ENCODE peak calls at places on chromosomes 11 and 22, in eight cellular contexts. One of them, this sample, is unnamed.

GRCh38 chr11:77410076-77410827 is 63.6 kb downstream of the PAK1 start:
- DNase-seq in HCEC 1CT: no peak
- DNase-seq in iris pigment epithelial cell: peak; percentile 7
- DNase-seq in T-cell: no peak
- DNase-seq in dorsolateral prefrontal cortex: no peak
- DNase-seq in CD4-positive, CD25-positive, alpha-beta regulatory T cell: no peak
- DNase-seq in Kasumi-1: peak; percentile 51
- DNase-seq in hippocampal formation: no peak
- DNase-seq in this sample: no peak

GRCh38 chr22:31737932-31738331 is 12.0 kb downstream of the PRR14L start:
- DNase-seq in T-cell: no peak
- DNase-seq in hippocampal formation: no peak
- DNase-seq in dorsolateral prefrontal cortex: no peak
- DNase-seq in iris pigment epithelial cell: no peak
- DNase-seq in Kasumi-1: no peak
- DNase-seq in CD4-positive, CD25-positive, alpha-beta regulatory T cell: peak; percentile 34
- DNase-seq in HCEC 1CT: no peak
- DNase-seq in this sample: no peak

GRCh38 chr11:75230621-75231020 is 10.0 kb upstream of the TPBGL start:
- DNase-seq in HCEC 1CT: no peak
- DNase-seq in T-cell: no peak
- DNase-seq in iris pigment epithelial cell: no peak
- DNase-seq in CD4-positive, CD25-positive, alpha-beta regulatory T cell: no peak
- DNase-seq in Kasumi-1: no peak
- DNase-seq in hippocampal formation: no peak
- DNase-seq in dorsolateral prefrontal cortex: no peak
- DNase-seq in this sample: no peak

GRCh38 chr11:117180661-117181585 is 2.4 kb downstream of the SIDT2 start:
- DNase-seq in hippocampal formation: peak; percentile 65
- DNase-seq in HCEC 1CT: peak; percentile 60
- DNase-seq in dorsolateral prefrontal cortex: peak; percentile 76
- DNase-seq in iris pigment epithelial cell: peak; percentile 77
- DNase-seq in CD4-positive, CD25-positive, alpha-beta regulatory T cell: peak; percentile 49
- DNase-seq in Kasumi-1: peak; percentile 87
- DNase-seq in T-cell: peak; percentile 56
- DNase-seq in this sample: peak; percentile 34

GRCh38 chr11:130103296-130103814 is 33.7 kb downstream of the APLP2 start:
- DNase-seq in HCEC 1CT: peak; percentile 100
- DNase-seq in Kasumi-1: no peak
- DNase-seq in hippocampal formation: no peak
- DNase-seq in iris pigment epithelial cell: peak; percentile 99
- DNase-seq in CD4-positive, CD25-positive, alpha-beta regulatory T cell: no peak
- DNase-seq in T-cell: no peak
- DNase-seq in dorsolateral prefrontal cortex: no peak
- DNase-seq in this sample: no peak

GRCh38 chr11:24848857-24849256 is 352.0 kb downstream of the LUZP2 start:
- DNase-seq in T-cell: no peak
- DNase-seq in Kasumi-1: no peak
- DNase-seq in dorsolateral prefrontal cortex: no peak
- DNase-seq in iris pigment epithelial cell: no peak
- DNase-seq in hippocampal formation: no peak
- DNase-seq in HCEC 1CT: no peak
- DNase-seq in CD4-positive, CD25-positive, alpha-beta regulatory T cell: no peak
- DNase-seq in this sample: no peak

GRCh38 chr11:123519055-123519796 is 89.2 kb downstream of the GRAMD1B start:
- DNase-seq in Kasumi-1: no peak
- DNase-seq in hippocampal formation: no peak
- DNase-seq in dorsolateral prefrontal cortex: no peak
- DNase-seq in HCEC 1CT: peak; percentile 19
- DNase-seq in CD4-positive, CD25-positive, alpha-beta regulatory T cell: no peak
- DNase-seq in T-cell: no peak
- DNase-seq in iris pigment epithelial cell: no peak
- DNase-seq in this sample: no peak

GRCh38 chr22:22942511-22943329 is 55.1 kb downstream of the IGLL5 start:
- DNase-seq in HCEC 1CT: peak; percentile 51
- DNase-seq in Kasumi-1: peak; percentile 67
- DNase-seq in iris pigment epithelial cell: peak; percentile 60
- DNase-seq in T-cell: peak; percentile 53
- DNase-seq in dorsolateral prefrontal cortex: peak; percentile 70
- DNase-seq in hippocampal formation: no peak
- DNase-seq in CD4-positive, CD25-positive, alpha-beta regulatory T cell: peak; percentile 57
- DNase-seq in this sample: peak; percentile 67